ENCODE peak calls at places on chromosomes 5 and 9, in four cellular contexts. P, F, J and U are unnamed samples.
A peak's percentile ranks its signal among the peaks of the same experiment; 100 is the strongest.

GRCh38 chr9:117073539-117074336 is 341.1 kb downstream of the ASTN2 start:
- DNase-seq in P (peak; percentile 10), F (peak; percentile 83), J (no peak), U (peak; percentile 78)

GRCh38 chr5:139637438-139638089 is 10.6 kb upstream of the CXXC5 start:
- DNase-seq in P (peak; percentile 93), F (peak; percentile 85), J (no peak), U (peak; percentile 96)

GRCh38 chr9:976805-977360 is 428 bp downstream of the DMRT3 start:
- DNase-seq in P (no peak), F (peak; percentile 66), J (no peak), U (peak; percentile 31)

GRCh38 chr9:9920425-9920824 is 692.4 kb downstream of the PTPRD start:
- DNase-seq in P (no peak), F (no peak), J (no peak), U (peak; percentile 3)

GRCh38 chr5:56412601-56413379 is 179.7 kb upstream of the ANKRD55 start:
- DNase-seq in P (no peak), F (no peak), J (peak; percentile 80), U (no peak)

GRCh38 chr5:55538621-55539020 is 3.9 kb upstream of the PLPP1 start:
- DNase-seq in P (no peak), F (no peak), J (peak; percentile 33), U (no peak)

GRCh38 chr5:134100283-134101011 is 14.0 kb upstream of the TCF7 start:
- DNase-seq in P (no peak), F (peak; percentile 65), J (peak; percentile 94), U (peak; percentile 45)

GRCh38 chr5:175162036-175162435 is 281.9 kb downstream of the DRD1 start:
- DNase-seq in P (no peak), F (no peak), J (no peak), U (no peak)

GRCh38 chr5:93580387-93581100 is 475 bp downstream of the NR2F1-AS1 start:
- DNase-seq in P (no peak), F (no peak), J (no peak), U (peak; percentile 60)

GRCh38 chr5:1162276-1162675 is 39.1 kb upstream of the SLC6A19 start:
- DNase-seq in P (no peak), F (no peak), J (no peak), U (no peak)

GRCh38 chr9:4334439-4334838 is 34.6 kb upstream of the GLIS3 start:
- DNase-seq in P (no peak), F (no peak), J (no peak), U (no peak)

GRCh38 chr5:94471496-94471895 is 146.9 kb downstream of the KIAA0825 start:
- DNase-seq in P (no peak), F (no peak), J (no peak), U (peak; percentile 40)

GRCh38 chr5:180328296-180329137 is 24.6 kb downstream of the GFPT2 start:
- DNase-seq in P (peak; percentile 76), F (peak; percentile 90), J (peak; percentile 17), U (peak; percentile 87)

GRCh38 chr5:94908889-94909480 is 290.5 kb downstream of the SLF1 start:
- DNase-seq in P (peak; percentile 20), F (no peak), J (no peak), U (peak; percentile 43)

GRCh38 chr9:8868632-8869031 is 1069.1 kb upstream of the DMAC1 start:
- DNase-seq in P (no peak), F (no peak), J (no peak), U (no peak)

GRCh38 chr5:36206913-36207312 is 34.8 kb downstream of the NADK2 start:
- DNase-seq in P (no peak), F (no peak), J (no peak), U (no peak)

GRCh38 chr9:123225374-123225813 is 43.0 kb downstream of the STRBP start:
- DNase-seq in P (peak; percentile 36), F (no peak), J (peak; percentile 81), U (peak; percentile 20)

GRCh38 chr9:110103257-110103656 is 104.7 kb downstream of the C9orf152 start:
- DNase-seq in P (no peak), F (no peak), J (no peak), U (no peak)
- H3K4me1 ChIP-seq in P (no peaks in the 10 kb centered on the region), F (peaks cover 4% of the 10 kb centered on the region), J (peaks cover 50% of the 10 kb centered on the region), U (peaks cover 9% of the 10 kb centered on the region)

GRCh38 chr5:145407300-145408047 is 427.7 kb downstream of the PRELID2 start:
- DNase-seq in P (no peak), F (no peak), J (peak; percentile 25), U (no peak)

GRCh38 chr5:145403959-145404358 is 431.2 kb downstream of the PRELID2 start:
- DNase-seq in P (no peak), F (no peak), J (no peak), U (no peak)

GRCh38 chr5:145408048-145408341 is 427.1 kb downstream of the PRELID2 start:
- DNase-seq in P (no peak), F (no peak), J (peak; percentile 23), U (no peak)
- H3K4me2 ChIP-seq in P (no peak overlapping the region), F (no peak overlapping the region), J (no peak overlapping the region), U (no peak overlapping the region)

DNA sequence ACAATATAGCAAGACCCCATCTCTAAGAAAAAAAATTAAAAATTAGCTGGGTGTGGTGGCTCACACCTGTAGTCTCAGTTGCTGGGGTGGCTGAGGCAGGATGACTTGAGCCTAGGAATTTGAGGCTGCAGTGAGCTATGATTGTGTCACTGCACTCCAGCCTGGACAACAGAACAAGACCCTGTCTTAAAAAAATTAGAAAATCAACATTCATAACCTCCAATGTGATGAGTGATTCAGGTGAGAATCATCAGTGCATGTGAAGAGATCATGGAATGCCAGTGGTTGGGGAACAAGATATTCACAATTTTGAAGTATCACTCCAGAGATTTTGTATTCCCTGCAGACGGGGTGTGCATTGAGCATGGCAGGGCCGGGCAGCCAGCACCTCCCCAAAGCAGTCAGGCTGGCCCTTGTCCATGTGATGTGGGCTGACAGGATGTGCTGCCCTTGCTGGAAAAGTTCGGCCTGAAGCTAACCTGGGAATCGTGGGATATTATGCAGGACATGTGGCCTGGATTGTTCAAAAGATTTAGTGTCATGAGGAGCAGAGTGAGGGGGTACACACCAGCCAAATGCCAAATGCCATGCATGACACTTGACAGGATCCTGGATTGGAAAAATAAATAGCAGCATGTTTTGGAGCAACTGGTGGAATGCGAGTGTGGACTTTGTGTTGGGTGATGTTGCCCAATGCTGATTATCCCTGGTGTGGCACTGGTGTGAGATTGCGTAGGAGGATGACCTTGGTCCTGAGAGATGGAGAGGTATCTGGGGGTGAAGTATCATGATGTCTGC is 189.0 kb downstream of the RGS3 start:
- DNase-seq in P (no peak), F (no peak), J (no peak), U (no peak)
- TF ChIP-seq NRF1 in P (no peak), F (no peak), J (no peak), U (no peak)

GRCh38 chr5:16461026-16461425 is 4.6 kb downstream of the ZNF622 start:
- DNase-seq in P (no peak), F (no peak), J (no peak), U (no peak)

GRCh38 chr5:16465544-16466432 is at the start of gene ZNF622:
- DNase-seq in P (peak; percentile 87), F (peak; percentile 86), J (peak; percentile 68), U (peak; percentile 90)

GRCh38 chr5:16467363-16468219 is 2.0 kb upstream of the ZNF622 start:
- DNase-seq in P (peak; percentile 27), F (no peak), J (peak; percentile 57), U (no peak)

GRCh38 chr5:16461782-16462181 is 3.8 kb downstream of the ZNF622 start:
- DNase-seq in P (no peak), F (no peak), J (no peak), U (no peak)

DNA sequence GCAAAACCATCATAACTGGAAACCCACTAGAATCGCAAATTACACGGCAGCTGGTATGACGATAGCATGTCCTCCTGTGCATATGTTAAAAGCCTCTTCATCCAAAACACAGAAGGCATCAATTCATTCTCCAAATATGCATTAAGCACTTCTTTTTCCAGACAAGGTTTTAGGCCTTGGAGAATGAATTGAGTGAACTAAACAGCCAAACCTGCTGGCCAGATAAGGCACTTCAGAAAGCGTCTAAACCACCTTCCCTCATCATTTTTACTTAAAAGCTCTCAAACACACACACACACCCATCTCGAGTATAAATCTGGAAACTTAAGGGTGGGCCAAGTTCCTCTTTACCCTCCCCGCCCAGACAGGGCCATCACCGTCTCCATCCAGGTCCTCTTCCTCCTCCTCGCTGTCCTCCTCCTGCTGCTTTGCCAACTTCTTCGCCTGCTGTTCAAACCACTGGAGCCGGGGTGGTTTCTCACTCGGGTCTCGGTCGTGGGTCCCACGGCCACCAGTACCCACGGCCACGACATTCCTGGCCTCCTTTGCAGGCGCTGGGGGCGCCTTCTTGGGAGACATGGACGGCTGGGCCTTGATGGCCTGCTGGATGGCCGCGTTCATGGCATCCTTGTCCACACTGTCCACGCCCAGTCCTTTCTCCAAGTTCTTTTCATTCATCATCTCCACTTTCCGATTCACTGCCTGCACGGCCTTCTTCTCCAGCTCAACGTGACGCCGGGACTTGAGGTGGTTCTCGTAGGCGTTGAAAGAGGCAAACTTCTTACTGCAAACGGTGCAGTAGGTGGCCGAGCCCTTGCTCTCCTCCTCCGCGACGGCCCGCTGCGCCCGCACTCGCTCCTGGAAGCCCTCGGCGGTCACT is 696 bp downstream of the ZNF622 start:
- DNase-seq in P (no peak), F (no peak), J (no peak), U (no peak)
- H3K4me1 ChIP-seq in P (peaks cover 13% of the 10 kb centered on the region), F (no peaks in the 10 kb centered on the region), J (peaks cover 24% of the 10 kb centered on the region), U (peaks cover 25% of the 10 kb centered on the region)

GRCh38 chr9:137756045-137756744 is 121.4 kb upstream of the CACNA1B start:
- DNase-seq in P (no peak), F (no peak), J (no peak), U (no peak)
- H3K4me2 ChIP-seq in P (no peak overlapping the region), F (no peak overlapping the region), J (no peak overlapping the region), U (no peak overlapping the region)

GRCh38 chr9:27880135-27880534 is 306.9 kb upstream of the C9orf72 start:
- DNase-seq in P (no peak), F (no peak), J (no peak), U (no peak)
- TF ChIP-seq NRF1 in P (no peak), F (no peak), J (no peak), U (no peak)

GRCh38 chr5:78760411-78761169 is 112.0 kb upstream of the LHFPL2 start:
- DNase-seq in P (no peak), F (no peak), J (no peak), U (no peak)

GRCh38 chr5:78757269-78758053 is 108.9 kb upstream of the LHFPL2 start:
- DNase-seq in P (no peak), F (no peak), J (peak; percentile 66), U (no peak)

GRCh38 chr5:78756853-78757252 is 108.3 kb upstream of the LHFPL2 start:
- DNase-seq in P (no peak), F (no peak), J (no peak), U (no peak)

GRCh38 chr5:78755822-78756429 is 107.4 kb upstream of the LHFPL2 start:
- DNase-seq in P (no peak), F (no peak), J (no peak), U (no peak)

GRCh38 chr5:78758169-78758839 is 109.7 kb upstream of the LHFPL2 start:
- DNase-seq in P (no peak), F (no peak), J (peak; percentile 95), U (no peak)
- H3K4me1 ChIP-seq in P (peaks cover 2% of the 10 kb centered on the region), F (no peaks in the 10 kb centered on the region), J (peaks cover 66% of the 10 kb centered on the region), U (no peaks in the 10 kb centered on the region)